ENCODE peak calls at places on chromosome 9, in ten cellular contexts. One of them, this sample, is unnamed.

GRCh38 chr9:86557063-86557766 is 203.0 kb upstream of the TUT7 start:
- DNase-seq in endothelial cell of umbilical vein: no peak
- DNase-seq in sigmoid colon: peak
- DNase-seq in GM12892: no peak
- DNase-seq in spleen: no peak
- DNase-seq in HL-60: no peak
- DNase-seq in SK-N-SH: no peak
- DNase-seq in esophagus muscularis mucosa: no peak
- DNase-seq in breast epithelium: no peak
- DNase-seq in Panc1: no peak
- DNase-seq in this sample: no peak

GRCh38 chr9:9299134-9299533 is 1313.7 kb downstream of the PTPRD start:
- DNase-seq in endothelial cell of umbilical vein: no peak
- DNase-seq in sigmoid colon: no peak
- DNase-seq in GM12892: no peak
- DNase-seq in spleen: no peak
- DNase-seq in HL-60: no peak
- DNase-seq in SK-N-SH: peak
- DNase-seq in esophagus muscularis mucosa: no peak
- DNase-seq in breast epithelium: no peak
- DNase-seq in Panc1: no peak
- DNase-seq in this sample: no peak

GRCh38 chr9:120587357-120587756 is 7.4 kb upstream of the CDK5RAP2 start:
- DNase-seq in endothelial cell of umbilical vein: no peak
- DNase-seq in sigmoid colon: no peak
- DNase-seq in GM12892: no peak
- DNase-seq in spleen: no peak
- DNase-seq in HL-60: peak
- DNase-seq in SK-N-SH: peak
- DNase-seq in esophagus muscularis mucosa: no peak
- DNase-seq in breast epithelium: no peak
- DNase-seq in Panc1: no peak
- DNase-seq in this sample: no peak

GRCh38 chr9:133135193-133135745 is 14.2 kb upstream of the RALGDS start:
- DNase-seq in endothelial cell of umbilical vein: peak
- DNase-seq in sigmoid colon: peak
- DNase-seq in GM12892: no peak
- DNase-seq in spleen: no peak
- DNase-seq in HL-60: peak
- DNase-seq in SK-N-SH: peak
- DNase-seq in esophagus muscularis mucosa: no peak
- DNase-seq in breast epithelium: peak
- DNase-seq in Panc1: peak
- DNase-seq in this sample: peak

GRCh38 chr9:112743216-112743835 is 7.2 kb upstream of the SNX30 start:
- DNase-seq in endothelial cell of umbilical vein: no peak
- DNase-seq in sigmoid colon: no peak
- DNase-seq in GM12892: no peak
- DNase-seq in spleen: no peak
- DNase-seq in HL-60: no peak
- DNase-seq in SK-N-SH: no peak
- DNase-seq in esophagus muscularis mucosa: no peak
- DNase-seq in breast epithelium: no peak
- DNase-seq in Panc1: no peak
- DNase-seq in this sample: no peak

GRCh38 chr9:20297646-20298084 is 324.6 kb downstream of the MLLT3 start:
- DNase-seq in endothelial cell of umbilical vein: no peak
- DNase-seq in sigmoid colon: peak
- DNase-seq in GM12892: no peak
- DNase-seq in spleen: no peak
- DNase-seq in HL-60: no peak
- DNase-seq in SK-N-SH: no peak
- DNase-seq in esophagus muscularis mucosa: no peak
- DNase-seq in breast epithelium: no peak
- DNase-seq in Panc1: no peak
- DNase-seq in this sample: no peak

GRCh38 chr9:77673912-77674791 is 26.0 kb upstream of the GNA14 start:
- DNase-seq in endothelial cell of umbilical vein: no peak
- DNase-seq in sigmoid colon: no peak
- DNase-seq in GM12892: no peak
- DNase-seq in spleen: no peak
- DNase-seq in HL-60: peak
- DNase-seq in SK-N-SH: no peak
- DNase-seq in esophagus muscularis mucosa: peak
- DNase-seq in breast epithelium: no peak
- DNase-seq in Panc1: no peak
- DNase-seq in this sample: no peak

GRCh38 chr9:35859310-35859994 is 10.7 kb downstream of the OR13J1 start:
- DNase-seq in endothelial cell of umbilical vein: no peak
- DNase-seq in sigmoid colon: peak
- DNase-seq in GM12892: no peak
- DNase-seq in spleen: no peak
- DNase-seq in HL-60: no peak
- DNase-seq in SK-N-SH: peak
- DNase-seq in esophagus muscularis mucosa: peak
- DNase-seq in breast epithelium: no peak
- DNase-seq in Panc1: no peak
- DNase-seq in this sample: no peak

GRCh38 chr9:14488421-14489190 is 174.7 kb upstream of the NFIB start:
- DNase-seq in endothelial cell of umbilical vein: no peak
- DNase-seq in sigmoid colon: no peak
- DNase-seq in GM12892: no peak
- DNase-seq in spleen: no peak
- DNase-seq in HL-60: no peak
- DNase-seq in SK-N-SH: no peak
- DNase-seq in esophagus muscularis mucosa: peak
- DNase-seq in breast epithelium: no peak
- DNase-seq in Panc1: no peak
- DNase-seq in this sample: no peak

GRCh38 chr9:111605041-111605559 is 5.7 kb upstream of the PTGR1 start:
- DNase-seq in endothelial cell of umbilical vein: no peak
- DNase-seq in sigmoid colon: no peak
- DNase-seq in GM12892: no peak
- DNase-seq in spleen: no peak
- DNase-seq in HL-60: no peak
- DNase-seq in SK-N-SH: no peak
- DNase-seq in esophagus muscularis mucosa: no peak
- DNase-seq in breast epithelium: no peak
- DNase-seq in Panc1: no peak
- DNase-seq in this sample: no peak

GRCh38 chr9:71748280-71748743 is 20.0 kb downstream of the CEMIP2 start:
- DNase-seq in endothelial cell of umbilical vein: peak
- DNase-seq in sigmoid colon: no peak
- DNase-seq in GM12892: no peak
- DNase-seq in spleen: no peak
- DNase-seq in HL-60: peak
- DNase-seq in SK-N-SH: no peak
- DNase-seq in esophagus muscularis mucosa: no peak
- DNase-seq in breast epithelium: no peak
- DNase-seq in Panc1: no peak
- DNase-seq in this sample: no peak

GRCh38 chr9:124934290-124934689 is 6.6 kb downstream of the GOLGA1 start:
- DNase-seq in endothelial cell of umbilical vein: peak
- DNase-seq in sigmoid colon: no peak
- DNase-seq in GM12892: no peak
- DNase-seq in spleen: no peak
- DNase-seq in HL-60: no peak
- DNase-seq in SK-N-SH: no peak
- DNase-seq in esophagus muscularis mucosa: no peak
- DNase-seq in breast epithelium: no peak
- DNase-seq in Panc1: no peak
- DNase-seq in this sample: no peak

GRCh38 chr9:36762958-36763357 is 190.3 kb downstream of the MELK start:
- DNase-seq in endothelial cell of umbilical vein: no peak
- DNase-seq in sigmoid colon: no peak
- DNase-seq in GM12892: no peak
- DNase-seq in spleen: no peak
- DNase-seq in HL-60: no peak
- DNase-seq in SK-N-SH: no peak
- DNase-seq in esophagus muscularis mucosa: no peak
- DNase-seq in breast epithelium: no peak
- DNase-seq in Panc1: no peak
- DNase-seq in this sample: no peak

GRCh38 chr9:38333047-38333446 is 59.5 kb upstream of the ALDH1B1 start:
- DNase-seq in endothelial cell of umbilical vein: no peak
- DNase-seq in sigmoid colon: peak
- DNase-seq in GM12892: no peak
- DNase-seq in spleen: no peak
- DNase-seq in HL-60: no peak
- DNase-seq in SK-N-SH: no peak
- DNase-seq in esophagus muscularis mucosa: no peak
- DNase-seq in breast epithelium: no peak
- DNase-seq in Panc1: no peak
- DNase-seq in this sample: no peak

GRCh38 chr9:83937861-83938455 is 16.7 kb upstream of the KIF27 start:
- DNase-seq in endothelial cell of umbilical vein: peak
- DNase-seq in sigmoid colon: no peak
- DNase-seq in GM12892: peak
- DNase-seq in spleen: no peak
- DNase-seq in HL-60: peak
- DNase-seq in SK-N-SH: peak
- DNase-seq in esophagus muscularis mucosa: no peak
- DNase-seq in breast epithelium: no peak
- DNase-seq in Panc1: no peak
- DNase-seq in this sample: no peak

GRCh38 chr9:91966503-91966902 is 16.5 kb upstream of the ROR2 start:
- DNase-seq in endothelial cell of umbilical vein: no peak
- DNase-seq in sigmoid colon: no peak
- DNase-seq in GM12892: no peak
- DNase-seq in spleen: no peak
- DNase-seq in HL-60: no peak
- DNase-seq in SK-N-SH: no peak
- DNase-seq in esophagus muscularis mucosa: no peak
- DNase-seq in breast epithelium: no peak
- DNase-seq in Panc1: no peak
- DNase-seq in this sample: no peak

GRCh38 chr9:489198-490197 is 274.8 kb downstream of the DOCK8 start:
- DNase-seq in endothelial cell of umbilical vein: peak
- DNase-seq in sigmoid colon: no peak
- DNase-seq in GM12892: no peak
- DNase-seq in spleen: no peak
- DNase-seq in HL-60: no peak
- DNase-seq in SK-N-SH: no peak
- DNase-seq in esophagus muscularis mucosa: no peak
- DNase-seq in breast epithelium: no peak
- DNase-seq in Panc1: no peak
- DNase-seq in this sample: no peak
- TF ChIP-seq POLR2AphosphoS5 in endothelial cell of umbilical vein: no peak
- TF ChIP-seq POLR2AphosphoS5 in sigmoid colon: no peak
- TF ChIP-seq POLR2AphosphoS5 in GM12892: no peak
- TF ChIP-seq POLR2AphosphoS5 in spleen: no peak
- TF ChIP-seq POLR2AphosphoS5 in HL-60: no peak
- TF ChIP-seq POLR2AphosphoS5 in SK-N-SH: no peak
- TF ChIP-seq POLR2AphosphoS5 in esophagus muscularis mucosa: no peak
- TF ChIP-seq POLR2AphosphoS5 in breast epithelium: no peak
- TF ChIP-seq POLR2AphosphoS5 in Panc1: no peak
- TF ChIP-seq POLR2AphosphoS5 in this sample: no peak

DNA sequence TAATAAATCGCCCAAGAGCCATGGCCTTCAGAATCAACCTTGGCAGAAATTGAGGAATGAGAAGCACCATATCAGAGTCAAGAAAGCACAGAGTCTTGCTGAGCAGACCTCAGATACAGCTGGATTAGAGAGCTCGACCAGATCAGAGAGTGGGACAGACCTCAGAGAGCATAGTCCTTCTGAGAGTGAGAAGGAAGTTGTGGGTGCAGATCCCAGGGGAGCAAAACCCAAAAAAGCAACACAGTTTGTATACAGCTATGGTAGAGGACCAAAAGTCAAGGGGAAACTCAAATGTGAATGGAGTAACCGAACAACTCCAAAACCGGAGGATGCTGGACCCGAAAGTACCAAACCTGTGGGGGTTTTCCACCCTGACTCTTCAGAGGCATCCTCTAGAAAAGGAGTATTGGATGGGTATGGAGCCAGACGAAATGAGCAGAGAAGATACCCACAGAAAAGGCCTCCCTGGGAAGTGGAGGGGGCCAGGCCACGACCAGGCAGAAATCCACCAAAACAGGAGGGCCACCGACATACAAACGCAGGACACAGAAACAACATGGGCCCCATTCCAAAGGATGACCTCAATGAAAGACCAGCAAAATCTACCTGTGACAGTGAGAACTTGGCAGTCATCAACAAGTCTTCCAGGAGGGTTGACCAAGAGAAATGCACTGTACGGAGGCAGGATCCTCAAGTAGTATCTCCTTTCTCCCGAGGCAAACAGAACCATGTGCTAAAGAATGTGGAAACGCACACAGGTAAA is 4.5 kb downstream of the NFX1 start:
- DNase-seq in endothelial cell of umbilical vein: no peak
- DNase-seq in sigmoid colon: no peak
- DNase-seq in GM12892: no peak
- DNase-seq in spleen: no peak
- DNase-seq in HL-60: no peak
- DNase-seq in SK-N-SH: no peak
- DNase-seq in esophagus muscularis mucosa: no peak
- DNase-seq in breast epithelium: no peak
- DNase-seq in Panc1: no peak
- DNase-seq in this sample: no peak
- TF ChIP-seq POLR2AphosphoS5 in endothelial cell of umbilical vein: no peak
- TF ChIP-seq POLR2AphosphoS5 in sigmoid colon: no peak
- TF ChIP-seq POLR2AphosphoS5 in GM12892: no peak
- TF ChIP-seq POLR2AphosphoS5 in spleen: no peak
- TF ChIP-seq POLR2AphosphoS5 in HL-60: no peak
- TF ChIP-seq POLR2AphosphoS5 in SK-N-SH: no peak
- TF ChIP-seq POLR2AphosphoS5 in esophagus muscularis mucosa: no peak
- TF ChIP-seq POLR2AphosphoS5 in breast epithelium: no peak
- TF ChIP-seq POLR2AphosphoS5 in Panc1: no peak
- TF ChIP-seq POLR2AphosphoS5 in this sample: no peak

DNA sequence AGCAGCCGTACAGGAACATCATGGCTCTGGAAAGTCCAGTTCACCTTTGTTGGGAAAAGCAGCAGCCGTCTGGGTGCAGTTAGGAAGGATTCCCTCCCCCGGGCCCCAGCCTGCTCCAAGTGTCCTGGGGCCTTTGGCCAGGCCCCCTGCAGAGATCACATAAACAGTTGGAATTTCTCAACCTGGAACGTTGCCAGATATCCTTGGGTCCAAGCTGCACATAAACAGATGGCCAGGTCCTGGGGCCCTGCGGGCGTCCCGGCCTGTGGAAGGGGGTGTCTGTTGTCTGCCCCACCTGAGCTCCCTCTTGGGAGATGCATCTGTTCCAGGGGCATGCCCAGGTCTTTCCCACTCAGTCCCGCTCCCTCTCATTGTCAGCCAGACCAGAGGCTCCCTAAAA is 92.7 kb downstream of the COL5A1 start:
- DNase-seq in endothelial cell of umbilical vein: no peak
- DNase-seq in sigmoid colon: peak
- DNase-seq in GM12892: no peak
- DNase-seq in spleen: no peak
- DNase-seq in HL-60: no peak
- DNase-seq in SK-N-SH: peak
- DNase-seq in esophagus muscularis mucosa: no peak
- DNase-seq in breast epithelium: no peak
- DNase-seq in Panc1: no peak
- DNase-seq in this sample: no peak
- TF ChIP-seq POLR2AphosphoS5 in endothelial cell of umbilical vein: no peak
- TF ChIP-seq POLR2AphosphoS5 in sigmoid colon: peak
- TF ChIP-seq POLR2AphosphoS5 in GM12892: no peak
- TF ChIP-seq POLR2AphosphoS5 in spleen: no peak
- TF ChIP-seq POLR2AphosphoS5 in HL-60: no peak
- TF ChIP-seq POLR2AphosphoS5 in SK-N-SH: no peak
- TF ChIP-seq POLR2AphosphoS5 in esophagus muscularis mucosa: peak
- TF ChIP-seq POLR2AphosphoS5 in breast epithelium: peak
- TF ChIP-seq POLR2AphosphoS5 in Panc1: no peak
- TF ChIP-seq POLR2AphosphoS5 in this sample: no peak

GRCh38 chr9:8287501-8287900 is 487.9 kb upstream of the DMAC1 start:
- DNase-seq in endothelial cell of umbilical vein: no peak
- DNase-seq in sigmoid colon: no peak
- DNase-seq in GM12892: no peak
- DNase-seq in spleen: no peak
- DNase-seq in HL-60: no peak
- DNase-seq in SK-N-SH: no peak
- DNase-seq in esophagus muscularis mucosa: no peak
- DNase-seq in breast epithelium: no peak
- DNase-seq in Panc1: no peak
- DNase-seq in this sample: no peak
- TF ChIP-seq POLR2AphosphoS5 in endothelial cell of umbilical vein: no peak
- TF ChIP-seq POLR2AphosphoS5 in sigmoid colon: no peak
- TF ChIP-seq POLR2AphosphoS5 in GM12892: no peak
- TF ChIP-seq POLR2AphosphoS5 in spleen: no peak
- TF ChIP-seq POLR2AphosphoS5 in HL-60: no peak
- TF ChIP-seq POLR2AphosphoS5 in SK-N-SH: no peak
- TF ChIP-seq POLR2AphosphoS5 in esophagus muscularis mucosa: no peak
- TF ChIP-seq POLR2AphosphoS5 in breast epithelium: no peak
- TF ChIP-seq POLR2AphosphoS5 in Panc1: no peak
- TF ChIP-seq POLR2AphosphoS5 in this sample: no peak